ENCODE peak calls at places on chromosomes 1 and 21, in seven cellular contexts. O is AML-193; Y is left cardiac atrium; W is stimulated activated CD4-positive, alpha-beta T cell treated with anti-CD3 and anti-CD28 coated beads, Interleukin-4, amount 100 ng/mL, for 48 hours; K is GM23248; F is GM20000; U is mesenteric fat pad. I is an unnamed sample.

GRCh38 chr1:211472724-211473123 is 19.2 kb downstream of the RD3 start:
- DNase-seq in O (no peak), Y (no peak), W (no peak), K (no peak), F (no peak), U (peak), I (no peak)

GRCh38 chr1:181033799-181034391 is at the start of gene MR1:
- DNase-seq in O (peak), Y (no peak), W (no peak), K (peak), F (peak), U (no peak), I (peak)

GRCh38 chr1:205588691-205589445 is 42.9 kb downstream of the ELK4 start:
- DNase-seq in O (no peak), Y (no peak), W (no peak), K (peak), F (no peak), U (peak), I (no peak)

GRCh38 chr1:167428418-167428817 is 89.9 kb downstream of the CD247 start:
- DNase-seq in O (no peak), Y (no peak), W (no peak), K (peak), F (no peak), U (no peak), I (no peak)

GRCh38 chr21:34794686-34795085 is 125.9 kb downstream of the CLIC6 start:
- DNase-seq in O (no peak), Y (no peak), W (no peak), K (no peak), F (no peak), U (no peak), I (no peak)

GRCh38 chr1:37925316-37925715 is 21.5 kb downstream of the INPP5B start:
- DNase-seq in O (no peak), Y (no peak), W (no peak), K (no peak), F (no peak), U (no peak), I (no peak)

GRCh38 chr1:82979593-82980230 is 1019.2 kb downstream of the TTLL7 start:
- DNase-seq in O (no peak), Y (no peak), W (no peak), K (no peak), F (peak), U (no peak), I (peak)

GRCh38 chr1:187474266-187474665 is 645.5 kb downstream of the PLA2G4A start:
- DNase-seq in O (no peak), Y (no peak), W (no peak), K (peak), F (no peak), U (no peak), I (no peak)

GRCh38 chr21:18368193-18368592 is 35.4 kb downstream of the TMPRSS15 start:
- DNase-seq in O (no peak), Y (no peak), W (no peak), K (no peak), F (no peak), U (no peak), I (no peak)

GRCh38 chr1:26697441-26697977 is 1.7 kb downstream of the ARID1A start:
- DNase-seq in O (no peak), Y (no peak), W (no peak), K (peak), F (peak), U (no peak), I (no peak)

GRCh38 chr1:20076695-20077461 is 6.9 kb downstream of the PLA2G5 start:
- DNase-seq in O (no peak), Y (no peak), W (no peak), K (no peak), F (no peak), U (peak), I (no peak)

GRCh38 chr1:181784039-181784683 is 277.4 kb downstream of the ZNF648 start:
- DNase-seq in O (no peak), Y (no peak), W (no peak), K (no peak), F (no peak), U (no peak), I (no peak)

GRCh38 chr1:31748265-31748859 is 15.8 kb downstream of the ADGRB2 start:
- DNase-seq in O (no peak), Y (no peak), W (no peak), K (peak), F (no peak), U (no peak), I (no peak)

GRCh38 chr1:248618878-248619277 is 16.0 kb downstream of the OR2T11 start:
- DNase-seq in O (peak), Y (peak), W (peak), K (peak), F (peak), U (no peak), I (no peak)

GRCh38 chr1:162892916-162893714 is 32.1 kb upstream of the CCDC190 start:
- DNase-seq in O (peak), Y (no peak), W (no peak), K (peak), F (no peak), U (no peak), I (no peak)

GRCh38 chr1:115706774-115707425 is 61.6 kb downstream of the CASQ2 start:
- DNase-seq in O (no peak), Y (no peak), W (no peak), K (peak), F (peak), U (no peak), I (peak)

GRCh38 chr1:10514490-10515235 is 39.9 kb downstream of the PEX14 start:
- DNase-seq in O (peak), Y (no peak), W (no peak), K (peak), F (no peak), U (no peak), I (no peak)

GRCh38 chr1:37323486-37324377 is 150.6 kb upstream of the ZC3H12A start:
- DNase-seq in O (no peak), Y (no peak), W (peak), K (no peak), F (peak), U (no peak), I (peak)

GRCh38 chr1:183318433-183318832 is 99.7 kb downstream of the NMNAT2 start:
- DNase-seq in O (no peak), Y (peak), W (no peak), K (peak), F (peak), U (no peak), I (no peak)

GRCh38 chr1:94416901-94417701 is 1.1 kb upstream of the ABCD3 start:
- DNase-seq in O (no peak), Y (peak), W (no peak), K (peak), F (no peak), U (no peak), I (no peak)

GRCh38 chr1:37556712-37557196 is at the start of gene DNALI1:
- DNase-seq in O (no peak), Y (peak), W (no peak), K (peak), F (peak), U (peak), I (peak)

GRCh38 chr1:90780981-90781380 is 63.9 kb upstream of the BARHL2 start:
- DNase-seq in O (no peak), Y (no peak), W (no peak), K (no peak), F (no peak), U (no peak), I (no peak)